ENCODE peak calls at places on chromosome 20, in eight cellular contexts. H, S, G, L, J, R, I and A are unnamed samples.

GRCh38 chr20:38186788-38187221 is 21.7 kb upstream of the TGM2 start:
- DNase-seq in R (no peak), S (peak), J (no peak), H (no peak), I (no peak), L (no peak), G (no peak), A (peak)

GRCh38 chr20:59770270-59770669 is 163.2 kb downstream of the SYCP2 start:
- DNase-seq in J (no peak), L (no peak), H (no peak), I (no peak), R (no peak), S (no peak), G (no peak), A (no peak)

GRCh38 chr20:57586370-57586793 is 25.5 kb downstream of the PCK1 start:
- DNase-seq in R (no peak), L (no peak), J (no peak), H (no peak), S (no peak), I (no peak), G (no peak), A (no peak)

GRCh38 chr20:32007787-32008616 is 2.2 kb upstream of the CCM2L start:
- DNase-seq in J (no peak), G (no peak), H (peak), R (no peak), S (no peak), L (no peak), I (no peak), A (peak)

GRCh38 chr20:17570347-17571152 is 675 bp downstream of the DSTN start:
- DNase-seq in L (peak), R (peak), J (peak), I (no peak), G (no peak), S (no peak), H (peak), A (no peak)

GRCh38 chr20:460707-461106 is 1.6 kb downstream of the TBC1D20 start:
- DNase-seq in H (no peak), S (no peak), L (no peak), R (peak), J (no peak), G (no peak), I (no peak), A (no peak)

GRCh38 chr20:50533061-50533460 is 22.9 kb downstream of the PTPN1 start:
- DNase-seq in I (no peak), G (no peak), H (no peak), S (no peak), R (peak), L (no peak), J (no peak), A (no peak)

GRCh38 chr20:62902926-62903615 is 23.2 kb downstream of the DIDO1 start:
- DNase-seq in I (no peak), H (no peak), J (no peak), L (no peak), G (no peak), S (peak), R (peak), A (peak)

GRCh38 chr20:57695012-57695411 is 14.8 kb downstream of the PMEPA1 start:
- DNase-seq in J (no peak), G (no peak), H (no peak), R (no peak), S (no peak), I (no peak), L (no peak), A (peak)

GRCh38 chr20:37741055-37741454 is 47.2 kb downstream of the CTNNBL1 start:
- DNase-seq in J (no peak), I (no peak), L (no peak), S (peak), H (no peak), G (no peak), R (peak), A (no peak)

GRCh38 chr20:35837577-35838195 is 65.9 kb downstream of the PHF20 start:
- DNase-seq in S (no peak), R (peak), H (no peak), J (no peak), G (no peak), L (no peak), I (no peak), A (no peak)

GRCh38 chr20:8187740-8188139 is 55.7 kb downstream of the PLCB1 start:
- DNase-seq in H (no peak), I (no peak), L (no peak), J (no peak), G (no peak), S (no peak), R (peak), A (peak)

GRCh38 chr20:36150489-36150846 is 4.1 kb upstream of the EPB41L1 start:
- DNase-seq in J (no peak), R (no peak), H (no peak), I (no peak), S (no peak), L (no peak), G (no peak), A (no peak)

GRCh38 chr20:13990465-13990864 is at the start of gene SEL1L2:
- DNase-seq in G (no peak), S (no peak), I (no peak), J (no peak), L (no peak), H (no peak), R (no peak), A (no peak)

GRCh38 chr20:56195946-56196345 is 52.6 kb upstream of the MC3R start:
- DNase-seq in J (no peak), G (no peak), R (no peak), I (no peak), S (no peak), H (no peak), L (no peak), A (peak)

GRCh38 chr20:39269031-39269461 is 306.9 kb downstream of the DHX35 start:
- DNase-seq in H (no peak), G (no peak), R (peak), S (peak), L (no peak), I (peak), J (peak), A (no peak)

GRCh38 chr20:62900692-62901584 is 25.4 kb downstream of the DIDO1 start:
- DNase-seq in L (no peak), G (no peak), H (no peak), I (no peak), R (no peak), J (no peak), S (no peak), A (no peak)